ENCODE peak calls at places on chromosomes 11 and 22, in nine cellular contexts. E, G, O, S, Q, V, T, W and K are unnamed samples.

GRCh38 chr11:59186130-59186594 is 14.2 kb downstream of the DTX4 start:
- DNase-seq in T (peak), G (peak), W (no peak), S (no peak), V (no peak), O (peak), E (peak), Q (peak), K (no peak)

GRCh38 chr11:46414466-46414796 is 22.9 kb upstream of the CHRM4 start:
- DNase-seq in V (no peak), G (no peak), T (no peak), Q (no peak), O (no peak), E (no peak), S (no peak), W (no peak), K (no peak)

GRCh38 chr11:12680246-12680939 is 6.2 kb downstream of the TEAD1 start:
- DNase-seq in Q (no peak), W (no peak), T (peak), V (no peak), O (peak), S (peak), E (peak), G (no peak), K (no peak)

GRCh38 chr11:124859171-124859570 is 6.1 kb upstream of the ROBO3 start:
- DNase-seq in W (no peak), O (no peak), E (no peak), S (no peak), G (no peak), Q (no peak), T (no peak), V (no peak), K (no peak)

GRCh38 chr22:25062378-25063095 is 110.0 kb downstream of the KIAA1671 start:
- DNase-seq in Q (no peak), T (peak), G (peak), V (peak), S (no peak), O (no peak), E (no peak), W (no peak), K (no peak)

GRCh38 chr11:67301951-67302516 is 1.3 kb upstream of the SSH3 start:
- DNase-seq in O (peak), W (peak), E (peak), G (no peak), Q (no peak), V (peak), T (peak), S (peak), K (no peak)

GRCh38 chr11:70409437-70409836 is 11.1 kb downstream of the CTTN start:
- DNase-seq in T (no peak), V (no peak), O (no peak), G (no peak), Q (no peak), S (no peak), W (no peak), E (no peak), K (no peak)

GRCh38 chr22:30640361-30640760 is 4.8 kb downstream of the SLC35E4 start:
- DNase-seq in Q (no peak), E (no peak), W (no peak), G (no peak), S (no peak), V (no peak), O (no peak), T (no peak), K (no peak)

GRCh38 chr11:91981995-91982394 is 242.6 kb upstream of the FAT3 start:
- DNase-seq in E (no peak), V (no peak), W (no peak), G (no peak), Q (no peak), O (no peak), S (peak), T (peak), K (peak)

GRCh38 chr11:112113539-112114457 is 27.1 kb downstream of the SDHD start:
- DNase-seq in G (peak), T (no peak), W (peak), O (peak), E (no peak), S (peak), V (no peak), Q (peak), K (no peak)

GRCh38 chr11:114061053-114062049 is 1.8 kb downstream of the ZBTB16 start:
- DNase-seq in O (peak), V (peak), Q (no peak), S (no peak), W (peak), T (no peak), G (peak), E (peak), K (no peak)

DNA sequence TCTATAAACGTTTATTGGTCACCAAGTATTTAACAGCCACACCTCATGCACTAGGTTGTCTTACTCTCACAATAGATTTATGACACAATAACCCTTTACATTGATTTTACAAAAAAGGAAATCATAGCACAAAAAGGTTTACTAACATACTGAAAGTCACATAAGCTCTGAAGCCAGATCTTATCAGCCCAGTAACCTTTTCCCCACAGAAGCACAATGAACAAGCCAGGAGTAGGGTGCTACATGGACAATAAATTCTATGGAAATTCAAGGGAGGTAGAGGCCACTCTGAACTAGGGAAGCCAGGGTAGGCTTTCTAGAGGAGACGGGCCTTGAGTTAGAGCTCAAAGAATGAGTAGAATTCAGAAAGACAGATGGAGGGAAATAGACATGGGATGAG is 633.5 kb upstream of the CADM1 start:
- DNase-seq in O (no peak), E (peak), V (no peak), W (no peak), Q (no peak), S (no peak), G (no peak), T (no peak), K (no peak)
- H3K4me3 ChIP-seq in O (no peak), E (no peak), V (no peak), W (no peak), Q (no peak), S (no peak), G (no peak), T (no peak), K (no peak)

DNA sequence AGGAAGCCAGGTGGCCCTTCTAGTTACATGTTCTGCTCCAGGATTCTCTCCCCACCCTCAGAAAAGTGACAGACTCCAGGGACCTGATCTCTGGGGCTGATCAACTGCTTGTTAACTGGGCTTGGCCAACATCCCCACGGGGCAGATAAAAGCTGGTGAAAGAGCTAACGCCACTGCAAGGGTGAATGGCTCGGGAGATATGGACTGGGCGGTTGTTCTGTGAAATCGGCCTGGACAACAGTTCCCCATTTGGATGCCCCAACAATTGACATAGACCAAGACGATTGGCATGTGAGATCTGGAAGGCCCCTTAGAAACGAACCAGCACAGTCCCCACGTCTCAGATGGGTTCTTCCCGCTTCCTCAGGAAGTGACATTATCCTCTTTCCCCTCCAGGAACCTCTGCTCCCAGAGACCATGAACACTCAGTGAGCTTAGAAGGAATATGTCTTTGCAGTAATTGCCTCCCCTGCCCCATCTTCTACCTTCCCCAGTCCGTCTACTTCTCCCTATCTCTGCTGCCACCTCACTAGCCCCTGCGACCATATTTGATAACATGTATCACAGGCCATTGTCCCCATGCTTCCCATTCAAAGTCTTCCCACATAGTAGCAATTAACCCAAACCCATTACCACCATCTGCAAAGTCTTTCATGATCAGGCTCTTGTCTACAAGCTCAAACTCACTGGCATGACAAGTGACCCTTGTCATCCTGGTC is 5.6 kb upstream of the PRG2 start:
- DNase-seq in W (peak), V (no peak), T (no peak), E (no peak), G (no peak), S (no peak), O (no peak), Q (no peak), K (no peak)
- TF ChIP-seq POLR2AphosphoS5 in W (no peak), V (no peak), T (no peak), E (no peak), G (no peak), S (no peak), O (no peak), Q (no peak), K (no peak)

GRCh38 chr11:6377902-6378694 is 12.2 kb upstream of the SMPD1 start:
- DNase-seq in T (no peak), W (peak), V (no peak), O (no peak), E (no peak), S (no peak), Q (no peak), G (peak), K (no peak)

GRCh38 chr11:6378695-6378989 is 11.6 kb upstream of the SMPD1 start:
- DNase-seq in W (no peak), O (no peak), S (no peak), V (no peak), E (no peak), Q (no peak), T (no peak), G (no peak), K (no peak)
- H3K4me3 ChIP-seq in W (no peak), O (no peak), S (no peak), V (peak), E (no peak), Q (no peak), T (no peak), G (no peak), K (no peak)

DNA sequence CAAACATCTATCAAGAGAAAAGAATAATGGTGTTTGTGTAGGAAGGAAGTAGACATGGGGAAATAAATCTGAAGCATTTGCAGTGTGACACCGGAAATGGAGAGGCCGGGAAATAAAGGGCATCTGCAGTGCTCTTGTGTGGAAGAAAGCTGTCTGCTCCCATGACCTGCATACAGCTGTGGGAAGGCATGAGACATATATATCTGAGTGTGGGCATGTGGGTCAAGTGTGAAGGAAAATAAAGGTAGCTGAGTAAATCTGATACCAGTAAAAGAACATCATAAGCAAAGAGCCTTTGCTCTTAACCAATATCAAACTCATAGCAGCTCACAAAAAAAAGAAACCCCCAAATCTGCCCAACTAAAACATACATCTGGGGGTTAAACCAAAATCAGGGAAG is 72.1 kb upstream of the OR5AK2 start:
- DNase-seq in W (no peak), E (no peak), G (no peak), T (no peak), O (no peak), S (no peak), Q (no peak), V (no peak), K (no peak)
- TF ChIP-seq POLR2AphosphoS5 in W (no peak), E (no peak), G (no peak), T (no peak), O (no peak), S (no peak), Q (no peak), V (no peak), K (no peak)

DNA sequence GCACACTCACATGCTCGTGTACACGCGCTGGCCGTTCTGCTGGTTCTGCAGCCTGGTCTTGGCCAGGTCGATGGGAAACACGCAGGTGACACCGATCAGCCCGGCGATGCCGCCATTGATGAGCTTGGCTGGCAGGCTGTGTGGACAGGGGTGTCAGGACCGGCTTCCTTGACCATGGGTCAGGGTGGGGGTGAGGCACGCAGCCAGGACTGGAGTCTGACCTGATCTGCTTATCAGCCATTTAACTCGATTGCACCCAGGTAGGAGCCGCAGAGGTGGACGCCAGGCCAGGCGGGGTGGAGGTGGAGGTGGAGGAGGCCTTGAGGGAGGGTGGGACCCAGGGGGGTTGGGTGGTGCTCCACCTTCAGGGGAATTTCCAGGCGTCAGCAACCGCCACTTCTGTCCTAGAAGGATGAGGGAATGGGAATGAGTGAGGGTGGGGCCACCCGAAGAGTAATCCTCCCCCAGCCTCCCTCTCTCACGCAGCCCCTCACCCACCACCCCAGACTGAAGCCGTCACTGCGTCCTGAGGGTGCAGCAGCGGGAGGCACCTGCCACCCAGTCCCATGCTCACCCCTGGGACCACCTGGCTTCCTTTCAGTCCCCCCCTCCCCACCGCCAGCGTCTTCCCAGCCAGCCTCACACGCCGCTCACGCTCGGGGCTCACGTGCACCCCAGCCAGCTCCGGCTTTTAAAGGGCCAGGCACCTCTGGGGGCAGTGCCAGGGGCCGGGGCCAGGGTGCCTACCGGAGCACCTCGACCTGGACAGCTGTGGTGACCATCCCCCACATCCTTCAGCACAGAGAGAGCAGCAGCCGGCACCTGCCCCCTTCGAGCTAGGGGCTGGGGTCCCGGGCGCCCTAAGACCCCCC is 3.1 kb downstream of the SLC25A22 start:
- DNase-seq in V (peak), G (no peak), E (no peak), Q (no peak), W (no peak), O (no peak), S (no peak), T (peak), K (no peak)
- H3K4me3 ChIP-seq in V (peak), G (no peak), E (no peak), Q (peak), W (peak), O (no peak), S (peak), T (peak), K (peak)

DNA sequence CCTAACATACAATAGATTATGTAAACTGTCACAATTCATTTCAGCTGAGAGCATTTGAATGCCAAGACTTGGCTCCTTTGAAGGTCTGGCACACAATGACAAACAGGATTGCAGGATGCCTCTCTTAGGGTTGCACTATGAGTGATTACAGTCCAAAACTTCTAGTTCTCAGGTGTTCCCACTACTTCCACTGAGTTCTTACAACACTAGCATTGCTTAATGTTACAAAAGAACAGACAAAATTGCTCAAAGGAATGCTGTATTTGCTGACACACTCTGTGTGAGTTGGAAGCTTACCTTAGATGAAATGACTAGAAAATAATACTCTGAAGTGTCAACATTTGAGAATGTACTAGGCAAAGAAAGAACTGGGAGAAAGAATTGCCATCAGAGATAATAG is 2413.8 kb upstream of the RAG2 start:
- DNase-seq in Q (no peak), T (no peak), S (no peak), V (no peak), O (no peak), W (no peak), E (no peak), G (no peak), K (no peak)
- TF ChIP-seq POLR2AphosphoS5 in Q (no peak), T (no peak), S (no peak), V (no peak), O (no peak), W (no peak), E (no peak), G (no peak), K (no peak)

GRCh38 chr11:73804712-73805111 is 17.0 kb downstream of the MRPL48 start:
- DNase-seq in G (no peak), E (no peak), V (no peak), O (no peak), W (no peak), Q (no peak), T (no peak), S (no peak), K (no peak)

GRCh38 chr11:73797457-73797856 is 9.8 kb downstream of the MRPL48 start:
- DNase-seq in V (no peak), E (no peak), T (no peak), Q (no peak), G (no peak), W (no peak), S (no peak), O (no peak), K (no peak)

GRCh38 chr11:73795925-73796632 is 8.4 kb downstream of the MRPL48 start:
- DNase-seq in O (peak), W (no peak), Q (no peak), T (no peak), S (no peak), E (peak), G (no peak), V (no peak), K (no peak)

GRCh38 chr11:73801136-73801535 is 13.5 kb downstream of the MRPL48 start:
- DNase-seq in O (no peak), S (no peak), E (no peak), T (no peak), V (no peak), Q (no peak), G (no peak), W (no peak), K (no peak)

DNA sequence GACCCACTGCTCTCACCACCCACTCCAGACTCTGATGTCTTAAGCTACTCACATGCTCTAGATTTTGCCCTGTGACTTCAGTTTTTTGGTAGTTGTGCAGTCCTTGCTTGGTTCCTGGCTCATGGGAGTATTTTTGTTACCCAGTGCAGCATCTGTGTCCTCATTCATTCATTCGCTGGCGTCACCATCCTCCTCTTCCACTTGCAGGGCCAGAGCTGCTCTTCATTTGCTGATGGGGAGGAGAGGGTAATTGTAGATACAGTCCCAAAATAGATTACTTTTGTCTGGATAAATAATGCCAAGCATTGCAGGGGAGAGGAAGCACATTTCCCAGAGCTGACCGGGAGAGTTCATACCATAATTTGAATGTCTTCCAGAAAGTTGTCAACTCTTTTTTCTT is 12.7 kb downstream of the MRPL48 start:
- DNase-seq in T (no peak), O (no peak), Q (no peak), W (no peak), E (no peak), G (no peak), S (no peak), V (no peak), K (no peak)
- H3K4me3 ChIP-seq in T (no peak), O (no peak), Q (no peak), W (no peak), E (no peak), G (no peak), S (no peak), V (no peak), K (no peak)

DNA sequence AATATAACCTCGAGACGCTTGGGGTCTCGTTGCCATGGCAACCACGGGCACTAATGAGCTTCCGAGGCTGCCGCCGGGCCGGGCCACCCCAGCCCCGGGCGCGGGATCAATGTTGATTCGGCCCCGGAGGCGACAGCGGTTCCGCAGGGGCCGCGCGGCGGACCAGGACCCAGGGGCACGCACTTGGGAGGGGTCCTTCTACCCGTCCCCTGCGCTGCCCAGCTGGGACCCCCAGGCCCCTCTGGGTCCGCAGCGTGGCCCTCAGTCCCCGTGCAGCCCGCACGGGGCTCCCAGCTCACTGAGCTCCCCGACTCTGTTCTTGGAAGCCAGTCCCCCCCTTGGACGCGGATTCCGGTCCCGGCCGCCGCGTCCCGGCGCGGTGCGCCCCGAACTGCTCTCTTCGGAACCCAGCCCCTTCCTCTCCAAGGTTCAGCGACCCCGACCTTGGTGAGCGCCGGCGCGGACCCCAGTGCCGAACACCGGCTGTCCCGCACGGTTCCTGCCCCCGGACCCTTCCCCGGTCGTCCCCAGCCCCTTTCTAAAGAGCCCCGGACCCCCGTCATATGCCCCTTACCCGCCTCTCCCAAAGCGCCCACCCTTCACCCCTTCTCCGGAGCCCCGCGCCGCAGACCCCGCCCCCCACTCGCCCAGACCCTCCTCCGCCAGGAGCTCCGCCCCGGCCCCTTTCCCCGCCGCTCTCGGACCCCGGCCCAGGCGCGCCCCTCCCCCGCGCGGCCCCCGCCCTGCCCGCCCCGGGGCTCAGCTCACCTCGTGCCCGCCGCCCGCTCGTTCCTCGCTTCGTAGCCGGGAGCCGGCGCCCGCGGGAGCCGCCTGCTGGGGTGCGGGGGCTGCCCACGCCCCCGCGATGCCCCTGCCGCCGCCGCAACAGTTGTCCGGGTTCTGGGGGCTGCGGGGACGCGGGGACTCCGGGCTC is 18.2 kb upstream of the SHISAL1 start:
- DNase-seq in W (no peak), Q (no peak), E (peak), S (no peak), T (no peak), O (peak), V (no peak), G (no peak), K (no peak)
- TF ChIP-seq POLR2AphosphoS5 in W (no peak), Q (no peak), E (no peak), S (no peak), T (no peak), O (no peak), V (no peak), G (no peak), K (no peak)

DNA sequence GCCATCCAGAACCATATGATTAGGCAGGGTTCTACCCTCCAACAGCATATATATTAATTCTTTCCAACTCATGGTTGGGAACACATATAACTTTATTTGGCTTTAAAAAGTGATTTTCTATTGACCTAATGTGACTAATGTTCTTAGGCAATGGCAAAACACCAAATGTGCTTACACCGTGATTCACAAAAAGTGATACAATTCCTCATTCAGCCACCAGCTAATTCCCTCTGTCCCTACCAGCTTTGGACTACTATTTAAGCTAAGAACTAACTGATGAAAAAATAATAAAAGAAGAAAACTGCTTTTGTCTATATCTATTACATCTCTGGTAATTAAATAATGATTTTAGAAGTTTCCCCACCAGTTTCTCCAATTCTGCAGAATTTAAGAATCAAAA is 4.7 kb downstream of the CTSC start:
- DNase-seq in G (no peak), E (no peak), O (no peak), S (no peak), V (no peak), T (no peak), W (no peak), Q (no peak), K (no peak)
- H3K4me3 ChIP-seq in G (no peak), E (no peak), O (peak), S (no peak), V (peak), T (no peak), W (no peak), Q (no peak), K (no peak)